ENCODE peak calls at places on chromosomes 11 and 22, in eight cellular contexts. H, B, V, P, W, C, M and Z are unnamed samples.

GRCh38 chr11:14519692-14520085 is 497 bp downstream of the PSMA1 start:
- DNase-seq in H (no peak), B (no peak), V (no peak), P (no peak), W (no peak), C (no peak), M (peak), Z (no peak)

GRCh38 chr11:42025404-42025803 is 566.0 kb upstream of the LRRC4C start:
- DNase-seq in H (no peak), B (no peak), V (no peak), P (no peak), W (no peak), C (no peak), M (no peak), Z (no peak)

GRCh38 chr11:44781697-44782096 is 54.9 kb downstream of the TSPAN18 start:
- DNase-seq in H (no peak), B (no peak), V (no peak), P (peak), W (no peak), C (no peak), M (no peak), Z (no peak)

GRCh38 chr22:25235547-25236290 is 16.3 kb downstream of the CRYBB2 start:
- DNase-seq in H (peak), B (peak), V (no peak), P (peak), W (peak), C (peak), M (peak), Z (peak)

GRCh38 chr11:117026593-117027330 is 71.5 kb downstream of the SIK3 start:
- DNase-seq in H (no peak), B (no peak), V (peak), P (peak), W (no peak), C (no peak), M (peak), Z (no peak)

GRCh38 chr11:101863361-101863760 is 51.4 kb upstream of the CEP126 start:
- DNase-seq in H (no peak), B (no peak), V (peak), P (peak), W (no peak), C (no peak), M (no peak), Z (no peak)

GRCh38 chr11:4922304-4922703 is 1.8 kb downstream of the OR51G1 start:
- DNase-seq in H (no peak), B (no peak), V (no peak), P (no peak), W (no peak), C (no peak), M (no peak), Z (no peak)

GRCh38 chr22:45172872-45173585 is 9.3 kb downstream of the NUP50 start:
- DNase-seq in H (no peak), B (no peak), V (no peak), P (no peak), W (no peak), C (no peak), M (no peak), Z (no peak)

GRCh38 chr22:21939392-21940319 is 13.0 kb downstream of the PPM1F start:
- DNase-seq in H (no peak), B (no peak), V (no peak), P (no peak), W (no peak), C (no peak), M (peak), Z (no peak)

GRCh38 chr11:65559951-65560537 is 1.9 kb upstream of the LTBP3 start:
- DNase-seq in H (no peak), B (no peak), V (no peak), P (peak), W (no peak), C (no peak), M (no peak), Z (no peak)

GRCh38 chr22:17780116-17780740 is 6.0 kb upstream of the BID start:
- DNase-seq in H (no peak), B (peak), V (no peak), P (no peak), W (no peak), C (no peak), M (no peak), Z (no peak)

GRCh38 chr11:57900315-57900714 is 123.4 kb upstream of the OR9Q1 start:
- DNase-seq in H (no peak), B (no peak), V (no peak), P (no peak), W (no peak), C (no peak), M (no peak), Z (no peak)

GRCh38 chr22:49210606-49211005 is 617.1 kb downstream of the BRD1 start:
- DNase-seq in H (no peak), B (no peak), V (no peak), P (no peak), W (no peak), C (peak), M (no peak), Z (no peak)

GRCh38 chr22:41898645-41899044 is 16.2 kb downstream of the SHISA8 start:
- DNase-seq in H (no peak), B (no peak), V (no peak), P (no peak), W (no peak), C (no peak), M (no peak), Z (no peak)

GRCh38 chr22:50157976-50158375 is 12.6 kb upstream of the PANX2 start:
- DNase-seq in H (no peak), B (no peak), V (no peak), P (no peak), W (no peak), C (no peak), M (no peak), Z (no peak)

GRCh38 chr11:8036986-8037385 is 44.0 kb upstream of the TUB start:
- DNase-seq in H (no peak), B (no peak), V (no peak), P (no peak), W (no peak), C (no peak), M (no peak), Z (no peak)

GRCh38 chr11:117562111-117562510 is 234.5 kb downstream of the CEP164 start:
- DNase-seq in H (no peak), B (no peak), V (no peak), P (no peak), W (no peak), C (no peak), M (no peak), Z (no peak)

GRCh38 chr11:68021167-68021787 is 9.2 kb upstream of the NDUFS8 start:
- DNase-seq in H (no peak), B (peak), V (no peak), P (no peak), W (no peak), C (no peak), M (no peak), Z (no peak)

GRCh38 chr22:46145361-46145851 is 4.9 kb upstream of the PPARA start:
- DNase-seq in H (no peak), B (no peak), V (no peak), P (no peak), W (no peak), C (no peak), M (no peak), Z (no peak)

DNA sequence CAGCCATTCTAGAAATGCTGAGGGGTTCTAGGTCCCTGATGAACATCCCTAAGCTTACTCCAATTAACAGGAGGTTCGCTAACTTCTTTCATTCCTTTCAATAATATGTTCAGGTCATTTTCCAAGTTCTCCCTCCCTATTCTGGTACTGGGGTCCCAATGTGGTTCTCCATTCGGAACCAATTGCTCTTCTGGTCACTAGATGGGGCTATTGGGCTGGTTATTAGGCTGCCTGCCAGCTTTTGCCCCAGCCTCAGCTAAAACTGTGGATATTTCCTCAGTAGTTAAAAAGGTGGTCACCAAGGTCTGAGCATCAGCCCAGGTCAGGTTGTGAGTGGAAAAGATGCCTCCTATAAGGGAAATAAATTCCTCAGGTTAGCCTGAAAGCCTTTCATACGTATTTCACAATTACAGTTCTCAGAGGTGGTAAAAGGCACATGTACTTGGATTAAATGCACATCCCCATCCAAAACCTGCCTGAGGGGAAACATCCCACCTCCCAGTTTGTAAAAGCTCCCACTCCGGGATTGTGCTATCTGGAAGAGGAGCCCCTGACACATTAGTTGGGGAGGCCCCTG is 161.1 kb upstream of the CCDC179 start:
- DNase-seq in H (peak), B (peak), V (no peak), P (peak), W (no peak), C (no peak), M (no peak), Z (no peak)
- TF ChIP-seq CTCF in H (no peak), B (peak), V (peak), P (peak), W (no peak), C (peak), M (no peak), Z (peak)

GRCh38 chr11:126113515-126113957 is 50.9 kb upstream of the CDON start:
- DNase-seq in H (peak), B (no peak), V (peak), P (peak), W (peak), C (no peak), M (no peak), Z (no peak)

GRCh38 chr11:126114486-126115252 is 52.0 kb upstream of the CDON start:
- DNase-seq in H (no peak), B (no peak), V (no peak), P (peak), W (no peak), C (no peak), M (no peak), Z (no peak)

GRCh38 chr11:126115253-126115540 is 52.5 kb upstream of the CDON start:
- DNase-seq in H (no peak), B (no peak), V (no peak), P (no peak), W (no peak), C (no peak), M (no peak), Z (no peak)

GRCh38 chr11:126113963-126114362 is 51.3 kb upstream of the CDON start:
- DNase-seq in H (no peak), B (no peak), V (no peak), P (no peak), W (no peak), C (no peak), M (no peak), Z (no peak)

GRCh38 chr11:126115820-126116319 is 53.2 kb upstream of the CDON start:
- DNase-seq in H (peak), B (peak), V (peak), P (peak), W (peak), C (no peak), M (no peak), Z (peak)
- TF ChIP-seq CTCF in H (peak), B (no peak), V (peak), P (peak), W (no peak), C (peak), M (no peak), Z (peak)

GRCh38 chr22:38314140-38314991 is 2.9 kb downstream of the CSNK1E start:
- DNase-seq in H (no peak), B (peak), V (no peak), P (peak), W (no peak), C (no peak), M (no peak), Z (no peak)

GRCh38 chr22:38316340-38317236 is 645 bp downstream of the CSNK1E start:
- DNase-seq in H (peak), B (peak), V (no peak), P (peak), W (no peak), C (peak), M (no peak), Z (peak)

GRCh38 chr22:38315801-38316339 is 1.4 kb downstream of the CSNK1E start:
- DNase-seq in H (no peak), B (no peak), V (no peak), P (peak), W (no peak), C (no peak), M (no peak), Z (no peak)

GRCh38 chr22:38313384-38313955 is 3.8 kb downstream of the CSNK1E start:
- DNase-seq in H (no peak), B (no peak), V (peak), P (peak), W (no peak), C (no peak), M (no peak), Z (no peak)

GRCh38 chr22:38314992-38315800 is 2.0 kb downstream of the CSNK1E start:
- DNase-seq in H (no peak), B (no peak), V (no peak), P (peak), W (no peak), C (no peak), M (no peak), Z (no peak)
- TF ChIP-seq CTCF in H (no peak), B (no peak), V (no peak), P (no peak), W (no peak), C (no peak), M (no peak), Z (no peak)

GRCh38 chr11:12815931-12816494 is 141.8 kb downstream of the TEAD1 start:
- DNase-seq in H (no peak), B (no peak), V (no peak), P (peak), W (no peak), C (no peak), M (no peak), Z (no peak)

GRCh38 chr11:12815150-12815523 is 140.9 kb downstream of the TEAD1 start:
- DNase-seq in H (no peak), B (no peak), V (no peak), P (no peak), W (no peak), C (no peak), M (no peak), Z (no peak)

GRCh38 chr11:12812849-12813248 is 138.6 kb downstream of the TEAD1 start:
- DNase-seq in H (no peak), B (no peak), V (no peak), P (peak), W (no peak), C (no peak), M (no peak), Z (no peak)

GRCh38 chr11:12811861-12812260 is 137.6 kb downstream of the TEAD1 start:
- DNase-seq in H (no peak), B (no peak), V (no peak), P (no peak), W (no peak), C (no peak), M (no peak), Z (no peak)

DNA sequence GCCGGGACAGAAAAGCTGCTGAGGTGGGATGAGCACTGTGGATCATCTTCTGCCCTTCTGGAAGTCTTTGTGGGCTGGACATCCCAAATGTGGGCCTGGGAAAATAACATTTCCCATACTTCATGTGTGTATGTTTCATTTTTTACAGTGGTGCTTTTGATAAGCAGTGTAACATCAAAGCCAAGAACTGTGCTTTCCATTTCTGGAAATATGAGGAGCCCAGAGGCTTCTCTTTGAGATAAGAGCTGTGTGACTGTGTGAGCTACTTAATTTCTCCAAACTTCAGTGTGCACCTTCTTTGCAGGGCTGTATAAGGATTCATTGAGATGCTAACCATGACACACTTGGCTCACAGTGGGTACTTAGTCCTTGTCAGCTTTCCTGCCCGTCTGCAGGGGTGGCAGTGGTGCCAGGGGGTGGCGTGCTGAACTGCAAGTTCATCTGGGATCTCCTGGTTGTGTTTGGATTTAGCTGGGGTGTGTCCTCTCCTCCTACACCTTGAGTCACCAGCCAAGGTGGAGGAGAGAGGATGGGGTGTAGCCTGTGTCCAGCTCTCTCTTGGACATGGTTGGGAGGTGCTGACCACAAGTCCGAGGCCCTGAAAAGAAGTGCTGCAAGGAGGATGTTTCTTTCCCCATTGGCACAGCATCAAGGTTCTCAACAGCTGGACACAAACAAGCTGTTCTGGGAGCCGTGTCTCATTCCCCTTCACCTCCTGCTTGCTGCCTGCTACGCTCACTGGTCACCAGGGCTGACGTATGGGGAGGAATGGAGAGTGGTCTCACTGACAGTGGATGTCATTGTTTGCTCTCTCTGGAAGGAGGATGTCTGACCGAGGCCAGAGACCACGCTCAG is 139.4 kb downstream of the TEAD1 start:
- DNase-seq in H (peak), B (no peak), V (no peak), P (peak), W (no peak), C (no peak), M (no peak), Z (no peak)
- TF ChIP-seq CTCF in H (no peak), B (no peak), V (no peak), P (no peak), W (no peak), C (no peak), M (no peak), Z (no peak)

DNA sequence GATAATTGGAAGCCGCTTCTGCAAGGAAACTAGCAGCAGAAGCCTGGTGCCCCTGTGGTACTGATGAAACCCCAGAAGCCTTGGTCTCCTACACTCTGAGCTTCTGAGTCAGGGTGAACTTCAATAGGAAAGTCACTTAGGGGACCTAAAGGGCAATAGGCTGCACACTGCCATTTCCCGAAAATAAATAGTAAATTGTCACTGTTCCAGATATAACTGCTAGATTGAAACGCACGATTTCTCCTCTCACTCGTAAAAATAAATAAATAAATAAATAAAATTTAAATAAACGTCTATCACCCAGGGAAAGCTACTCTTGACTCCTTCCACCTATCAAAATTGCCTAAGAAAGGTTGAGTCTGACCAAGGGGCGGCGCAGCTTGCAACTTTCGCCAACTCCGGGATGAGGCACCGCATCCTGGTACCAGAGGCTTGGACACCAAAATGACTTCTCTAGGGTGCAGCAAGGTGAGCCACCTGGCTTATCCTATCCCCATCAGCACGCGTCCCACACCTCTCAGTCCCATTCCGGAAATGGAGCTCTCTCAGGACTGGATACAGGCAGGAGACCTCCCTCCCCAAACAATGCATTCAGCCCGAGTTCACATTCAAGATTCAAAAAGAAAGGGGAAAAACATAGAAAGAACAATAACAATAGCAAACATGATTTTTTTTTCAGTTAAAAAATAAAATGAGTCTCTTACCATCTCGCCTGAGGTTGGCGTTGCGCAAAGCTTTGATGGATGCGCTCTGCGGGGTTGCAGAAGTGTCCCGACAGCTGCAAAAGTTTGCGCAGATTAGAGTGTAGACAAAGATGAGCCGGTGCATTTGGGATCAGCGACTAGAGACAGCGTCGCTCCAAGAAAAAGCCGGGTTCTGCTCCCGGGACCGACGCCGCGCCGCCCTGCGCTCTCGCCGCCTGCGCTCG is 583 bp downstream of the PDGFD start:
- DNase-seq in H (no peak), B (peak), V (no peak), P (no peak), W (no peak), C (no peak), M (no peak), Z (no peak)
- TF ChIP-seq CTCF in H (no peak), B (no peak), V (no peak), P (no peak), W (no peak), C (no peak), M (no peak), Z (no peak)

DNA sequence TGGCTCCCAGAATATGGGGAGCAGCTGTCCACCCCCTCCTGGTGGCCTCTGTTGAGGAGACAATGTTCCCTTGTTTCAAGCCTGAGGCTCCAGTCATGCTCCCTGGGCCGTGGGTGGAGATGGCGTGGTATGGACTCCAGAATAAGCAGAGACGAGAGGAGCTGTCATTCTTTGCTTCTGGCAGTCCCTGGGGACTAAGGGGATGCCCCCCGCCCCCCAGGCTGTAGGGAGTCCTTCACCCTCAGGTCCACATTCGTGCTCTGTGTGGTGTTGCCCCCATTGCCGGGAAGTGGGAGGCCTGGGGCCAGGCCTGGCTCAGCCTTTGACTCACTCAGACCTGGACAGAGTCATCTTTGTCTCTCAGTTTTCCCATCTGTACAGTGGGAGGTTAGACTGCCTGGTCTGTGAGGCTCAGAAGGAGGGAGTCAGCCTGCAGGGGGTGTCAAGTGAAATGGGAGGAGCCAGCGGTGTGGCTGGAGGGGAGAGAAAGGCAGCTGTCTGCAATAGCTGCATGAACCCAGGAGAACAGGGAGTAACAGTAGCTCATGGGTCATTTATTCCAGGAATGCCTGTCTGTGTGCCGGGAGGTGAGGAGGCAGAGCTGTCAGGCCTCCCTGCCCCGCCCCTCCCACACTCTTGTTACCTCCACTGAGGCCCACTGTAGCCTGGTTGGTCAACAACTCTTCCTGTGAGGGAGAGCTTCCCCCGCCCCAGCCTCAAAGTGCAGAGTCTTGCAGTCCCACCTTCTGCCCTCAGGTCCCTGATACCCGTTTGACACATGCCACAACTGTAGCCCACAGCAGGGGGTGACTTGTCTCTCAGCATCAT is 6.3 kb downstream of the ARHGEF17 start:
- DNase-seq in H (no peak), B (peak), V (no peak), P (peak), W (no peak), C (peak), M (no peak), Z (no peak)
- TF ChIP-seq CTCF in H (no peak), B (no peak), V (peak), P (no peak), W (no peak), C (peak), M (no peak), Z (no peak)

DNA sequence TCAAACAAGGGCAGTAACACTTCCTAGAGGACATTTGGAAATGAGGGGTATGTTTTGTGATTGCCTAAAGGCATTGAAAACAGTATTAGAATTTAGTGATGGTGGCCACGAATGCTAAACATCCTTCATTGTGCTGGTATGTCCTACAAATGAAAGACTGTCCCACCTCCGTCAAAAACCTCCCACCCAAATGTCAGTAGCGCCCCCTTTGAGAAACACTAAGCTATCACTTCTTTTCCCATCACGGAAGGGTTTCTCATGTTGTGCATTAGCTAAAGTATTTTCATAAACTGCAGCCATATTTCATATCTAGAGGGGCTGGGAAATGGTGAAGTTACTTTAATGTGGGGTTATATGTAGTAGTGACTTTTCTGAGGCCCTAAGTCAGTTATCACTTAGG is 1403.3 kb upstream of the TENM4 start:
- DNase-seq in H (no peak), B (peak), V (no peak), P (no peak), W (no peak), C (no peak), M (no peak), Z (no peak)
- TF ChIP-seq CTCF in H (no peak), B (peak), V (no peak), P (no peak), W (no peak), C (no peak), M (no peak), Z (no peak)